ENCODE peak calls at places on chromosomes 16 and 17, in seven cellular contexts. X is WTC11, A is HEK293T, J is H1, K is GM12878, H is K562, C is HepG2. U is an unnamed sample.

GRCh38 chr16:534856-535445 is 7.4 kb downstream of the CAPN15 start:
- DNase-seq in X (no peak), A (no peak), J (no peak), K (no peak), H (no peak), C (no peak), U (no peak)

GRCh38 chr16:88956546-88957455 is 20.2 kb downstream of the CBFA2T3 start:
- DNase-seq in X (no peak), A (no peak), J (no peak), K (no peak), H (no peak), C (no peak), U (no peak)

GRCh38 chr17:16516594-16517018 is 24.6 kb upstream of the LRRC75A start:
- DNase-seq in X (no peak), A (peak; percentile 52), J (no peak), K (no peak), H (peak; percentile 66), C (no peak), U (peak; percentile 22)

GRCh38 chr16:7967986-7968509 is 622.3 kb downstream of the TMEM114 start:
- DNase-seq in X (no peak), A (no peak), J (no peak), K (no peak), H (no peak), C (no peak), U (no peak)

GRCh38 chr17:83079340-83079747 is at the start of gene METRNL:
- DNase-seq in X (peak; percentile 64), A (peak; percentile 95), J (no peak), K (no peak), H (peak; percentile 79), C (no peak), U (no peak)

GRCh38 chr17:80147035-80147939 is at the start of gene EIF4A3:
- DNase-seq in X (peak; percentile 99), A (peak; percentile 99), J (peak; percentile 98), K (peak; percentile 98), H (peak; percentile 99), C (peak; percentile 99), U (peak; percentile 99)

GRCh38 chr16:627458-628239 is 3.1 kb upstream of the WFIKKN1 start:
- DNase-seq in X (no peak), A (no peak), J (no peak), K (no peak), H (peak; percentile 30), C (no peak), U (no peak)

GRCh38 chr16:11836653-11837244 is 14.6 kb downstream of the RSL1D1 start:
- DNase-seq in X (no peak), A (no peak), J (peak; percentile 29), K (no peak), H (no peak), C (no peak), U (no peak)

GRCh38 chr17:56699186-56699895 is 105.8 kb downstream of the NOG start:
- DNase-seq in X (peak; percentile 51), A (peak; percentile 20), J (peak; percentile 78), K (no peak), H (no peak), C (no peak), U (peak; percentile 98)

GRCh38 chr16:83738926-83739503 is 68.8 kb upstream of the HSBP1 start:
- DNase-seq in X (no peak), A (no peak), J (no peak), K (no peak), H (no peak), C (no peak), U (no peak)

GRCh38 chr16:85610446-85611204 is 2.5 kb upstream of the GSE1 start:
- DNase-seq in X (peak; percentile 94), A (peak; percentile 83), J (peak; percentile 88), K (no peak), H (peak; percentile 95), C (peak; percentile 82), U (peak; percentile 83)

GRCh38 chr17:6831662-6832263 is at the start of gene TEKT1:
- DNase-seq in X (peak; percentile 96), A (peak; percentile 86), J (peak; percentile 54), K (no peak), H (no peak), C (peak; percentile 77), U (no peak)

GRCh38 chr17:47879028-47879585 is 16.9 kb upstream of the SP2 start:
- DNase-seq in X (no peak), A (no peak), J (no peak), K (no peak), H (peak; percentile 69), C (no peak), U (no peak)

GRCh38 chr17:773467-774319 is 8.4 kb downstream of the GLOD4 start:
- DNase-seq in X (no peak), A (no peak), J (no peak), K (peak; percentile 51), H (no peak), C (no peak), U (no peak)

GRCh38 chr16:54487933-54488332 is 201.3 kb upstream of the IRX3 start:
- DNase-seq in X (no peak), A (no peak), J (no peak), K (no peak), H (no peak), C (no peak), U (no peak)
- TF ChIP-seq SP1 in X (no peak), A (no peak), J (no peak), K (no peak), H (no peak), C (no peak), U (no peak)

DNA sequence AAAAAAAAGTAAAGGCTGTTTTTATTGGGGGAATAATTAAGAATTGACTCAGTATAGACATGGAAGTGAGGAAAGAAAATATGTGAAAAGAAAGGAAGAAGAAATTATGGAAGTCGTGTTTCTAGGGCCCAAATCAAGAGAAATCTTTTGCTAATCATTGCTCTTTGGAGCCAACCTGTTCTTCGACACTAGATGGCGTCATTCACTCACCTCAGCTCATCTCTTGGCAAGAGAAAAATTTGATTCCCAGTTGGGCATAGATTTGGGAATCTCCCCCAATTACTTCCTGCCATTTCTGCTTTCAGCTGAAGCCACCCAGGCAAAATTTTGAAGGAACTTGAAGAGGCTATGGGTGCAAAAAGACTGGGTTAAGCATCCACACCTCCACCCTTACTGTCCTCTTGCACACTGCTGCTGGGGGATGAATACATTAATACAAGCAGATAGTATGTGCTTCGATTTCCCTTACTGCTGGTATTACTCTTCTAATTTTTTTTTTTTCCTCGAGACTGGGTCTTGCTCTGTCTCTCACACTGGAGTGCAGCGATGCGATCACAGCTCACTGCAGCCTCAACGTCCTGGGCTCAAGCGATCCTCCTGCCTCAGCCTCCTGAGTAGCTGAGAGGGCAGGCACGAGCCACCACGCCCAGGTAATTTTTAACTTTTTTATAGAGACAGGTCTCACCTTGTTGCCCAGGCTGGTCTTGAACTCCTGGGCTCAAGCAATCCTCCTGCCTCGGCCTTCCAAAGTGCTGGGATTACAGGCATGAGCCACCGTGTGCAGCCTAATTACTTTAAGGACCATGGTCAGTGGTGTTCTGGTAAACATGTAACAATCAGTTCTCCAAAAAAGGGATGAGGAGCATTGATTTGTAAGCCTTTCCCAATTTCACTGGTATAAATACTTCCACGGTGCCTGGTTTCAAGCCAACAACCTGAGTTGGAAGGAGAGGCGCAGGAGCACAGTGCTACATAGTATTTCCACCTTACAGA is 13.5 kb downstream of the PSMD7 start:
- DNase-seq in X (no peak), A (peak; percentile 64), J (no peak), K (no peak), H (peak; percentile 59), C (peak; percentile 62), U (peak; percentile 41)
- TF ChIP-seq SP1 in X (no peak), A (no peak), J (no peak), K (no peak), H (no peak), C (no peak), U (no peak)

DNA sequence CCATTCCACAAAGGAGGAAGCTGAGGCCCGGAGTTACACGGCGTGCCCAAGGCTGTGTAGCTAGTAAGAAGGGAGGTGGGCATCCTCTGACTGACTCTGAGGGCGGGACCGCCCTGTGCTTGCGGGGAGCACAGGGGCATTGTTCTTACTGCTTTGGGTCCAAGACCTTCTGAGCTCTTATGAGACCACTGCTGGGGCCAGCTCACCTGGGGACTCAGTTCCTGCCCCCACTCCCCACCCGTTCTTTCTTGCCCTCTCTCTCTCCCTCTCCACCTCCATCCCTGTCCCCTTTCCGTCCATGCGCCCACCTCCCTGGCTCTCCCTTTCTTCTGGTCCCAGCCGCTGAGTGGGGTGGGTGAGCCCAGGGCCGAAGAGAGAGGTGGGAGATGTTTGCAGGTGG is 19.6 kb downstream of the CCR7 start:
- DNase-seq in X (peak; percentile 6), A (no peak), J (no peak), K (no peak), H (no peak), C (no peak), U (no peak)
- TF ChIP-seq SP1 in X (no peak), A (no peak), J (no peak), K (no peak), H (no peak), C (no peak), U (no peak)

GRCh38 chr17:75769536-75769935 is 4.5 kb upstream of the GALK1 start:
- DNase-seq in X (no peak), A (no peak), J (no peak), K (no peak), H (no peak), C (no peak), U (no peak)

GRCh38 chr17:75773121-75773807 is 8.3 kb upstream of the GALK1 start:
- DNase-seq in X (no peak), A (no peak), J (no peak), K (no peak), H (no peak), C (no peak), U (no peak)

GRCh38 chr17:75774471-75774987 is 9.5 kb upstream of the GALK1 start:
- DNase-seq in X (no peak), A (no peak), J (no peak), K (no peak), H (no peak), C (no peak), U (no peak)

GRCh38 chr17:75773808-75774470 is 8.9 kb upstream of the GALK1 start:
- DNase-seq in X (peak; percentile 69), A (no peak), J (no peak), K (no peak), H (no peak), C (no peak), U (no peak)

DNA sequence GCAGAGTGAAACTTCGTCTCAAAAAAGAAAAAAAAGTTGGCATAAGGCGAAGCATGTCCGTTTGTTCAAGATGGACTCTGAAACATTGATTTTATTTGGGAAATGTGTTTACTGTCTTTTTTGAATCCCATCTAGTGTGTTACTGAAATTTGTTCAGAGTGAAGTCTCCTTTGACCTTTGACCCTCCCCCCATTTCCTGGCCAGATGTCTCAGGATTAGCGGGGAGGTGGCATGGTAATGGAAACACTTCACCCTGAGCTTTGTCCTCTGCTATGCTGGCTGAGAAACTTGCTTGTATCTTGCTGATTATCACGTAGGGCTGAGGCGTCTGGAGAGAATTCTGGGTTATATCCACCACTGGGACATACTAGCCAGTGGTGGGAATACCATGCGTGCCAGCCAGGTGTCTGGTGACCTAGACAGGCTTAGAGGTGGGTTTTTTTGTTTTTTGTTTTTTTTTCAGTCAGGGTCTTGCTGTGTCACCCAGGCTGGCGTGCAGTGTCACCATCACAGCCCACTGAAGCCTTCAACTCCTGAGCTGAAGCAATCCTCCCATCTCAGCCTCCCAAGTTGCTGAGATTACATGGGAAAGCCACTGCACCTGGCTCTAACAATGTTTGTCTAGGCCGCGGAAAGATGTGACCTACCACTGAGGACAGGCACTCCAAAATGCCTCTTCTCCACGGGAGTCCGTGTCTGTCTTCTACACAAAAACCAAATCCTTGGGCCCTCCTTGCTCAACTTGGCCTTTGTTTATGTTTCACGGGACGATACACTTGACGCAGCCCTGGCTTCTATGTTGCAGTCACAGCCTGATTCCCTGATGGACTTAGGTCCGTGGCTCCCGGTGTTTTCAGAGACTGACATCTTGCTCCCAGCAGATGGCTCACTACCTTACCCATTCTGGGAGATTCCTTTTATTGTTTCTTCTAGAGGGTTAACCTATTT is 6.6 kb upstream of the GALK1 start:
- DNase-seq in X (no peak), A (peak; percentile 7), J (no peak), K (no peak), H (no peak), C (peak; percentile 56), U (no peak)
- TF ChIP-seq SP1 in X (no peak), A (no peak), J (no peak), K (no peak), H (no peak), C (no peak), U (no peak)